ENCODE peak calls at places on chromosomes 5 and 9, in five cellular contexts. One of them, this sample, is unnamed.
A peak's percentile ranks its signal among the peaks of the same experiment; 100 is the strongest.

GRCh38 chr5:14155075-14155474 is 11.9 kb downstream of the TRIO start:
- DNase-seq in EH: no peak
- DNase-seq in ELF-1: no peak
- DNase-seq in osteocyte: no peak
- DNase-seq in HuH-7.5: no peak
- DNase-seq in this sample: peak; percentile 77

GRCh38 chr5:92561362-92562006 is 1019.5 kb downstream of the NR2F1-AS1 start:
- DNase-seq in EH: peak; percentile 34
- DNase-seq in ELF-1: no peak
- DNase-seq in osteocyte: no peak
- DNase-seq in HuH-7.5: no peak
- DNase-seq in this sample: no peak

GRCh38 chr5:137051165-137051564 is 448.0 kb downstream of the SPOCK1 start:
- DNase-seq in EH: peak; percentile 23
- DNase-seq in ELF-1: peak; percentile 28
- DNase-seq in osteocyte: no peak
- DNase-seq in HuH-7.5: no peak
- DNase-seq in this sample: no peak

GRCh38 chr5:75374394-75374814 is 37.4 kb downstream of the HMGCR start:
- DNase-seq in EH: no peak
- DNase-seq in ELF-1: no peak
- DNase-seq in osteocyte: no peak
- DNase-seq in HuH-7.5: no peak
- DNase-seq in this sample: no peak

GRCh38 chr5:125612356-125613149 is 810.7 kb upstream of the GRAMD2B start:
- DNase-seq in EH: no peak
- DNase-seq in ELF-1: no peak
- DNase-seq in osteocyte: no peak
- DNase-seq in HuH-7.5: no peak
- DNase-seq in this sample: no peak

GRCh38 chr5:4551034-4551433 is 589.1 kb upstream of the ADAMTS16 start:
- DNase-seq in EH: no peak
- DNase-seq in ELF-1: no peak
- DNase-seq in osteocyte: no peak
- DNase-seq in HuH-7.5: no peak
- DNase-seq in this sample: peak; percentile 56

GRCh38 chr9:81685763-81686613 is 3.4 kb downstream of the TLE1 start:
- DNase-seq in EH: peak; percentile 46
- DNase-seq in ELF-1: no peak
- DNase-seq in osteocyte: no peak
- DNase-seq in HuH-7.5: peak; percentile 31
- DNase-seq in this sample: no peak

GRCh38 chr5:53476531-53477480 is 3.6 kb upstream of the FST start:
- DNase-seq in EH: no peak
- DNase-seq in ELF-1: no peak
- DNase-seq in osteocyte: no peak
- DNase-seq in HuH-7.5: peak; percentile 46
- DNase-seq in this sample: no peak

GRCh38 chr5:109281136-109281690 is 128.6 kb downstream of the PJA2 start:
- DNase-seq in EH: no peak
- DNase-seq in ELF-1: no peak
- DNase-seq in osteocyte: no peak
- DNase-seq in HuH-7.5: no peak
- DNase-seq in this sample: no peak

GRCh38 chr9:95459867-95460626 is 56.7 kb downstream of the PTCH1 start:
- DNase-seq in EH: no peak
- DNase-seq in ELF-1: no peak
- DNase-seq in osteocyte: no peak
- DNase-seq in HuH-7.5: no peak
- DNase-seq in this sample: no peak

GRCh38 chr5:145978672-145979071 is 42.3 kb downstream of the SH3RF2 start:
- DNase-seq in EH: no peak
- DNase-seq in ELF-1: no peak
- DNase-seq in osteocyte: no peak
- DNase-seq in HuH-7.5: no peak
- DNase-seq in this sample: no peak

GRCh38 chr9:136629879-136630661 is 32.6 kb upstream of the EGFL7 start:
- DNase-seq in EH: peak; percentile 45
- DNase-seq in ELF-1: peak; percentile 87
- DNase-seq in osteocyte: no peak
- DNase-seq in HuH-7.5: peak; percentile 91
- DNase-seq in this sample: peak; percentile 63

GRCh38 chr9:35798658-35799366 is 7.4 kb downstream of the NPR2 start:
- DNase-seq in EH: peak; percentile 80
- DNase-seq in ELF-1: peak; percentile 34
- DNase-seq in osteocyte: no peak
- DNase-seq in HuH-7.5: no peak
- DNase-seq in this sample: no peak

GRCh38 chr9:124940521-124940893 is 376 bp downstream of the GOLGA1 start:
- DNase-seq in EH: no peak
- DNase-seq in ELF-1: no peak
- DNase-seq in osteocyte: no peak
- DNase-seq in HuH-7.5: no peak
- DNase-seq in this sample: peak; percentile 91

GRCh38 chr9:109780453-109781033 is 545 bp downstream of the PALM2AKAP2 start:
- DNase-seq in EH: peak; percentile 61
- DNase-seq in ELF-1: peak; percentile 40
- DNase-seq in osteocyte: no peak
- DNase-seq in HuH-7.5: no peak
- DNase-seq in this sample: no peak

GRCh38 chr5:143896471-143896870 is 84.5 kb downstream of the HMHB1 start:
- DNase-seq in EH: peak; percentile 36
- DNase-seq in ELF-1: no peak
- DNase-seq in osteocyte: no peak
- DNase-seq in HuH-7.5: no peak
- DNase-seq in this sample: no peak

GRCh38 chr5:167573274-167574127 is 717.9 kb upstream of the WWC1 start:
- DNase-seq in EH: peak; percentile 48
- DNase-seq in ELF-1: peak; percentile 84
- DNase-seq in osteocyte: no peak
- DNase-seq in HuH-7.5: no peak
- DNase-seq in this sample: no peak

GRCh38 chr9:92147030-92147853 is 32.0 kb upstream of the SPTLC1 start:
- DNase-seq in EH: peak; percentile 94
- DNase-seq in ELF-1: peak; percentile 72
- DNase-seq in osteocyte: peak; percentile 86
- DNase-seq in HuH-7.5: no peak
- DNase-seq in this sample: no peak

GRCh38 chr9:631596-631995 is 209.9 kb upstream of the DMRT1 start:
- DNase-seq in EH: peak; percentile 43
- DNase-seq in ELF-1: no peak
- DNase-seq in osteocyte: no peak
- DNase-seq in HuH-7.5: no peak
- DNase-seq in this sample: no peak

GRCh38 chr5:57549546-57549945 is 66.9 kb upstream of the ACTBL2 start:
- DNase-seq in EH: no peak
- DNase-seq in ELF-1: no peak
- DNase-seq in osteocyte: no peak
- DNase-seq in HuH-7.5: no peak
- DNase-seq in this sample: no peak

GRCh38 chr5:134436523-134437339 is 25.1 kb upstream of the CDKN2AIPNL start:
- DNase-seq in EH: peak; percentile 96
- DNase-seq in ELF-1: no peak
- DNase-seq in osteocyte: no peak
- DNase-seq in HuH-7.5: no peak
- DNase-seq in this sample: no peak

GRCh38 chr9:123157216-123157615 is 111.2 kb downstream of the STRBP start:
- DNase-seq in EH: peak; percentile 10
- DNase-seq in ELF-1: no peak
- DNase-seq in osteocyte: no peak
- DNase-seq in HuH-7.5: no peak
- DNase-seq in this sample: no peak

This sample was measured in NAMALWA.